ENCODE peak calls at places on chromosomes 2 and 18, in four cellular contexts. O is neural crest cell; W is mucosa of gallbladder; B is stimulated activated naive CD4-positive, alpha-beta T cell. I is an unnamed sample.

GRCh38 chr2:39728941-39729351 is 50.1 kb downstream of the THUMPD2 start:
- DNase-seq in W (no peak), O (peak), B (no peak), I (peak)

GRCh38 chr2:220167956-220168355 is 540.5 kb downstream of the SLC4A3 start:
- DNase-seq in O (no peak), B (no peak), W (no peak), I (no peak)

GRCh38 chr2:111029135-111029927 is 91.4 kb upstream of the BCL2L11 start:
- DNase-seq in B (no peak), O (no peak), W (no peak), I (no peak)

GRCh38 chr2:219280682-219281081 is 1.5 kb downstream of the DNAJB2 start:
- DNase-seq in B (no peak), W (no peak), O (no peak), I (no peak)

GRCh38 chr18:13429884-13430510 is 211.4 kb downstream of the LDLRAD4 start:
- DNase-seq in W (no peak), O (no peak), B (no peak), I (no peak)

GRCh38 chr2:102313950-102314349 is 2.6 kb downstream of the IL1RL1 start:
- DNase-seq in W (no peak), B (no peak), O (no peak), I (no peak)

GRCh38 chr18:210780-211179 is 52.4 kb downstream of the USP14 start:
- DNase-seq in B (no peak), O (no peak), W (no peak), I (no peak)

GRCh38 chr2:10161961-10162441 is 39.5 kb downstream of the RRM2 start:
- DNase-seq in O (no peak), B (no peak), W (no peak), I (no peak)

I was measured in progenitor cell of endocrine pancreas.